ENCODE peak calls at places on chromosomes 16 and 17, in four cellular contexts. K, U, N and I are unnamed samples.

GRCh38 chr16:72995151-72995881 is 52.6 kb downstream of the ZFHX3 start:
- DNase-seq in K (no peak), U (no peak), N (no peak), I (no peak)

GRCh38 chr17:49610883-49611584 is 35.4 kb downstream of the NXPH3 start:
- DNase-seq in K (no peak), U (no peak), N (no peak), I (no peak)

GRCh38 chr16:67668495-67669157 is 2.0 kb downstream of the C16orf86 start:
- DNase-seq in K (no peak), U (no peak), N (no peak), I (no peak)

GRCh38 chr16:57540906-57541753 is 1.3 kb upstream of the ADGRG5 start:
- DNase-seq in K (no peak), U (no peak), N (no peak), I (peak; percentile 25)

GRCh38 chr17:81481011-81481799 is 31.4 kb downstream of the ACTG1 start:
- DNase-seq in K (peak; percentile 89), U (peak; percentile 59), N (peak; percentile 77), I (peak; percentile 78)

GRCh38 chr16:27285676-27286196 is 17.2 kb upstream of the NSMCE1 start:
- DNase-seq in K (no peak), U (peak; percentile 4), N (peak; percentile 35), I (no peak)

GRCh38 chr16:57616241-57616640 is 12.2 kb upstream of the ADGRG1 start:
- DNase-seq in K (peak; percentile 24), U (no peak), N (peak; percentile 12), I (peak; percentile 16)

GRCh38 chr17:34598161-34598776 is 18.9 kb downstream of the TMEM132E start:
- DNase-seq in K (no peak), U (no peak), N (peak; percentile 81), I (no peak)

GRCh38 chr17:56744721-56745120 is 89.0 kb downstream of the C17orf67 start:
- DNase-seq in K (no peak), U (no peak), N (no peak), I (no peak)

GRCh38 chr16:23145186-23145585 is 4.1 kb downstream of the USP31 start:
- DNase-seq in K (no peak), U (no peak), N (no peak), I (no peak)

GRCh38 chr16:13110124-13110796 is 208.9 kb downstream of the SHISA9 start:
- DNase-seq in K (no peak), U (no peak), N (no peak), I (no peak)

GRCh38 chr16:87448866-87449265 is 44.0 kb downstream of the ZCCHC14 start:
- DNase-seq in K (no peak), U (no peak), N (no peak), I (no peak)

GRCh38 chr16:86507173-86508027 is 2.9 kb upstream of the FOXF1 start:
- DNase-seq in K (no peak), U (no peak), N (no peak), I (no peak)

GRCh38 chr17:14840616-14841231 is 424.4 kb downstream of the PMP22 start:
- DNase-seq in K (no peak), U (no peak), N (no peak), I (no peak)

GRCh38 chr17:42547698-42548069 is 5.0 kb upstream of the HSD17B1 start:
- DNase-seq in K (peak; percentile 55), U (no peak), N (no peak), I (peak; percentile 45)

GRCh38 chr17:75927286-75927922 is 13.4 kb downstream of the FBF1 start:
- DNase-seq in K (no peak), U (no peak), N (no peak), I (peak; percentile 54)

GRCh38 chr17:51805765-51806164 is 352.7 kb downstream of the CA10 start:
- DNase-seq in K (no peak), U (no peak), N (no peak), I (no peak)

GRCh38 chr16:28192811-28193529 is 18.8 kb downstream of the XPO6 start:
- DNase-seq in K (no peak), U (no peak), N (no peak), I (peak; percentile 42)

GRCh38 chr17:77204531-77204930 is 63.8 kb downstream of the SEC14L1 start:
- DNase-seq in K (no peak), U (no peak), N (no peak), I (no peak)

GRCh38 chr17:46974086-46974485 is 5.0 kb downstream of the RPRML start:
- DNase-seq in K (no peak), U (no peak), N (no peak), I (no peak)

GRCh38 chr17:3447625-3448024 is 14.0 kb upstream of the OR1E2 start:
- DNase-seq in K (no peak), U (no peak), N (no peak), I (no peak)

GRCh38 chr17:47324224-47325020 is 667 bp downstream of the EFCAB13 start:
- DNase-seq in K (peak; percentile 77), U (peak; percentile 29), N (peak; percentile 73), I (peak; percentile 63)

GRCh38 chr16:65180986-65181710 is 59.3 kb upstream of the CDH11 start:
- DNase-seq in K (no peak), U (no peak), N (no peak), I (no peak)

GRCh38 chr17:61849674-61850073 is 13.7 kb downstream of the BRIP1 start:
- DNase-seq in K (no peak), U (no peak), N (no peak), I (no peak)

GRCh38 chr17:78124081-78124835 is 4.3 kb downstream of the TMC6 start:
- DNase-seq in K (peak; percentile 61), U (no peak), N (no peak), I (no peak)

GRCh38 chr17:78572277-78573205 is 4.7 kb downstream of the DNAH17 start:
- DNase-seq in K (no peak), U (no peak), N (no peak), I (no peak)

GRCh38 chr17:47188266-47188665 is 829 bp downstream of the CDC27 start:
- DNase-seq in K (no peak), U (no peak), N (no peak), I (no peak)

GRCh38 chr16:85171809-85172464 is 59.7 kb upstream of the CIBAR2 start:
- DNase-seq in K (peak; percentile 53), U (no peak), N (no peak), I (no peak)
- H3K9me3 ChIP-seq in K (no peaks in the 10 kb centered on the region), U (no peaks in the 10 kb centered on the region), N (no peaks in the 10 kb centered on the region), I (no peaks in the 10 kb centered on the region)

GRCh38 chr17:5097101-5097834 is 14.4 kb downstream of the ZNF232 start:
- DNase-seq in K (peak; percentile 75), U (no peak), N (peak; percentile 77), I (peak; percentile 30)

GRCh38 chr17:5099271-5099670 is 12.4 kb downstream of the ZNF232 start:
- DNase-seq in K (no peak), U (no peak), N (no peak), I (no peak)

GRCh38 chr17:5100832-5101231 is 10.8 kb downstream of the ZNF232 start:
- DNase-seq in K (no peak), U (no peak), N (no peak), I (no peak)
- H3K9me3 ChIP-seq in K (peaks cover 12% of the 10 kb centered on the region), U (no peaks in the 10 kb centered on the region), N (no peaks in the 10 kb centered on the region), I (peaks cover 37% of the 10 kb centered on the region)

GRCh38 chr17:22503322-22503899 is 811.1 kb downstream of the KCNJ18 start:
- DNase-seq in K (no peak), U (no peak), N (no peak), I (no peak)

GRCh38 chr17:22506861-22507260 is 814.5 kb downstream of the KCNJ18 start:
- DNase-seq in K (no peak), U (no peak), N (no peak), I (no peak)

GRCh38 chr17:22505660-22506059 is 813.3 kb downstream of the KCNJ18 start:
- DNase-seq in K (no peak), U (no peak), N (no peak), I (no peak)

GRCh38 chr17:22507823-22508222 is 815.5 kb downstream of the KCNJ18 start:
- DNase-seq in K (no peak), U (no peak), N (peak; percentile 78), I (no peak)

DNA sequence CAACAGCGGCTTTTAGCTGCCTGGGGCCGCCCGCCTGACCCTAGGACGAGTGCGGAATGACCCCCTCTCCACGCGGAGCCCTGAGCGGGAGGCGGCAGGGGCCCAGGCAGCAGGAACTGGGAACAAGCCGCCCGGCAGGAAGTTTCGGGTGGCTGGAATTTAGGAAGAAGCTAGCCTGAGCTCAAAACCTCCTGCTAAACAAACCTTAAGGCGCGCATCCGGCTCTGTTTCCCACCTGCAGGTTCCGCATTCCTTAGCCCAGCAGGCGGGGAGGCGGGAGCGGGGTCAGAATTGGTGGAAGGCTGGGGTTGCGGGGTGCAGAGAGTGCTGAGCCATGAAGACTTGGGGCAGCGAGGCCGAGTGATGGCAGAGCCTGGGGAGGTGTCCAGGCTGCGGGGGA is 813.9 kb downstream of the KCNJ18 start:
- DNase-seq in K (no peak), U (no peak), N (no peak), I (no peak)
- H3K9me3 ChIP-seq in K (no peaks in the 10 kb centered on the region), U (no peaks in the 10 kb centered on the region), N (no peaks in the 10 kb centered on the region), I (peaks cover 11% of the 10 kb centered on the region)

DNA sequence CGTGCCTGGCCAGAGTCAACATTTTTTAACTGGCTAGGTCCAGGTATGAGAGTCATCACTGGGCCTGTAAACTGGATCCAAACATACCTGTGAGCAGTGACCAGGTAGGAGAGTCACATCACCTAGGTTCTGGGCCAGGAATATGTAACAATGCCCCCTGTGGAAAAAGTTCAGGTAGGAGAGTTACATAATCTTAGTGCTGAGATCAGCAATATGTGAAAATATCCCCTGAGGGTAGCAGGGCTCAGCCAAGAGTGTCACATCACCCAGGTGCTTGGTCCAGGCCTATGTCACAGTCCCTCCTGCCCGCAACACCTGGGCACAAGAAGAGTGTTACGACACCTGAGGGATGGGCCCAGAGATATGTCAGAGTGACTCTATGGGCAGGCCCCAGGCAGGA is 2104.7 kb downstream of the TP53TG3F start:
- DNase-seq in K (no peak), U (no peak), N (no peak), I (no peak)
- H3K9me3 ChIP-seq in K (no peaks in the 10 kb centered on the region), U (no peaks in the 10 kb centered on the region), N (no peaks in the 10 kb centered on the region), I (no peaks in the 10 kb centered on the region)

GRCh38 chr16:3389663-3390338 is 11.0 kb downstream of the ZSCAN32 start:
- DNase-seq in K (no peak), U (no peak), N (no peak), I (no peak)
- H3K9me3 ChIP-seq in K (peaks cover 84% of the 10 kb centered on the region), U (no peaks in the 10 kb centered on the region), N (no peaks in the 10 kb centered on the region), I (peaks cover 85% of the 10 kb centered on the region)

GRCh38 chr16:34078697-34079096 is 619.3 kb downstream of the TP53TG3F start:
- DNase-seq in K (no peak), U (no peak), N (no peak), I (no peak)
- H3K9me3 ChIP-seq in K (peaks cover 72% of the 10 kb centered on the region), U (no peaks in the 10 kb centered on the region), N (no peaks in the 10 kb centered on the region), I (peaks cover 82% of the 10 kb centered on the region)